ENCODE peak calls at places on chromosome 1, in five cellular contexts. W, T, C, K and Z are unnamed samples.

GRCh38 chr1:85448358-85448757 is 16.6 kb downstream of the DDAH1 start:
- DNase-seq in W (no peak), T (no peak), C (peak), K (no peak), Z (peak)

GRCh38 chr1:172276120-172276818 is 144.2 kb upstream of the C1orf105 start:
- DNase-seq in W (no peak), T (no peak), C (no peak), K (no peak), Z (no peak)

GRCh38 chr1:171188388-171189266 is 3.5 kb downstream of the FMO2 start:
- DNase-seq in W (no peak), T (peak), C (peak), K (peak), Z (peak)

GRCh38 chr1:198155253-198155652 is 1.5 kb upstream of the NEK7 start:
- DNase-seq in W (no peak), T (no peak), C (peak), K (no peak), Z (peak)

GRCh38 chr1:80384960-80385359 is 1378.4 kb upstream of the ADGRL4 start:
- DNase-seq in W (no peak), T (no peak), C (no peak), K (no peak), Z (no peak)

GRCh38 chr1:118217073-118217620 is 32.1 kb upstream of the SPAG17 start:
- DNase-seq in W (no peak), T (no peak), C (no peak), K (no peak), Z (no peak)

GRCh38 chr1:152623203-152623844 is 421 bp upstream of the LCE3A start:
- DNase-seq in W (no peak), T (no peak), C (no peak), K (no peak), Z (no peak)

GRCh38 chr1:75092141-75092540 is 42.0 kb upstream of the LHX8 start:
- DNase-seq in W (no peak), T (no peak), C (no peak), K (no peak), Z (no peak)

GRCh38 chr1:83883979-83884378 is 115.0 kb downstream of the TTLL7 start:
- DNase-seq in W (no peak), T (no peak), C (no peak), K (no peak), Z (no peak)

GRCh38 chr1:156920233-156921052 is at the start of gene LRRC71:
- DNase-seq in W (peak), T (peak), C (peak), K (no peak), Z (peak)

DNA sequence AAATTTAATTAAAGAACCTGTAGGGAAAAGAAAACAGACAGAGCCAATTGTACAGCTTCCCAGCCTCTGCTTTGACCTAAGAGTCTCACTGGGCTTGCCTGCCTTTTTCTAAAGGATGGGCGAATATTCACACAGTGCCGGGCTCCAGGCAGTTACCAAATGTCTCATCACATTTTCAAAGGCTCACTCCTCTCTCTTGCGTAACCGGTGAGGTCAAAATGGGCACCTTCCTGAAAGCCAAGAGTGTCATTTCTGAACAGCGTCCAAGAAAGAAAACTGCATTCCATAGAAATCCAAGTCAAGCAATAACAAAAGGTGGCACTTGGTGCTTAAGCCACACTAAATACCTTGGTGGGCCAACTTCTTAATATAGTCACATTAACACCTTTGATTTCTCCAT is 714 bp upstream of the PALMD start:
- DNase-seq in W (no peak), T (no peak), C (no peak), K (no peak), Z (peak)
- H3K4me3 ChIP-seq in W (no peak), T (no peak), C (no peak), K (no peak), Z (no peak)

DNA sequence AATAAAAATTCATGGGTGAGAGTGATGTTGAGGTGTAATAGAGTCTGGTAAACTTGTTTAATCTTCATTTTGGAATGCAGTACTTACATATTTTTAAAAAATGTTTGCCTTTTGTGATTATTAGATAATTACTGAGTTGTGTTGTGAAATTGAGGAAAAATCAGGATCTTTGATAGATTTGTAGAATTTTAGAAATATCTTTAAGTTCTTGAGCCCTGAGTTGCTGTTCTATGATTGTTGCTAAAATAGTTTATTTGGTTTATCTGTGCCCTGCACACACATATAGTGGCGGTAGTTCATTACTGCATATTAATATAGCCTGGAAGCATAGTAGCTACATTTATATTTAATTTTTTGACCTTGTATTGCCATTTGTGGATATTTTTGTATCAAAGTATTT is 1.6 kb downstream of the B3GALT2 start:
- DNase-seq in W (no peak), T (no peak), C (no peak), K (no peak), Z (no peak)
- H3K4me3 ChIP-seq in W (no peak), T (peak), C (no peak), K (no peak), Z (peak)

GRCh38 chr1:64769971-64770370 is 25.1 kb downstream of the RAVER2 start:
- DNase-seq in W (no peak), T (no peak), C (no peak), K (no peak), Z (no peak)
- H3K4me3 ChIP-seq in W (no peak), T (no peak), C (no peak), K (no peak), Z (no peak)

GRCh38 chr1:150560011-150560438 is 10.8 kb downstream of the ADAMTSL4 start:
- DNase-seq in W (peak), T (peak), C (no peak), K (no peak), Z (no peak)
- H3K4me3 ChIP-seq in W (no peak), T (peak), C (no peak), K (no peak), Z (peak)

GRCh38 chr1:29706936-29707335 is 470.6 kb downstream of the PTPRU start:
- DNase-seq in W (no peak), T (no peak), C (no peak), K (peak), Z (peak)
- H3K4me3 ChIP-seq in W (no peak), T (no peak), C (peak), K (no peak), Z (no peak)

DNA sequence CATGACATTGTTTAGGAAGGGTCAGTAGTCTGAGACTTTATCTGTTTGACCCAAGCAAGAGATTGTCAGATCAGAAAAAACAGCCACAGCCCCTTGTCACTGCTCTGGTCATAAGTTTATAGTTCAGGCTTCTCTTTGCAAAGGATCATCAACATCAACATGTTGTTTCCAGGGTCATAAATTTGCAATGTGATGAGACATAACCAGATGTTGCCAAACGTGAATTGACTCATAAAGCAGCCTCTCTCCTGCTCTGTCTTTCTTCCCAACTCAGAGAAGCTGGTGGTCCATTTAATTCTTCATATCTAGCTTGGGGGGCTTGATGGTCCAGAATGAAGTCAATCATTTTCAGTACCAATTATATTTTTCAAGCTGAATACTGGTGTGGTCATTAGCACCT is 507.2 kb upstream of the PBX1 start:
- DNase-seq in W (no peak), T (no peak), C (no peak), K (peak), Z (peak)
- H3K4me3 ChIP-seq in W (no peak), T (no peak), C (no peak), K (no peak), Z (no peak)

GRCh38 chr1:98045211-98046030 is 124.6 kb upstream of the DPYD start:
- DNase-seq in W (peak), T (peak), C (peak), K (no peak), Z (peak)

GRCh38 chr1:98046031-98046641 is 125.3 kb upstream of the DPYD start:
- DNase-seq in W (no peak), T (no peak), C (peak), K (no peak), Z (peak)

GRCh38 chr1:98048234-98048633 is 127.4 kb upstream of the DPYD start:
- DNase-seq in W (peak), T (peak), C (peak), K (peak), Z (peak)

GRCh38 chr1:98051065-98051675 is 130.3 kb upstream of the DPYD start:
- DNase-seq in W (no peak), T (peak), C (peak), K (peak), Z (peak)

GRCh38 chr1:98049370-98050115 is 128.7 kb upstream of the DPYD start:
- DNase-seq in W (no peak), T (peak), C (no peak), K (no peak), Z (peak)
- H3K4me3 ChIP-seq in W (no peak), T (no peak), C (peak), K (peak), Z (peak)

GRCh38 chr1:44799770-44800584 is at the start of gene PLK3:
- DNase-seq in W (peak), T (peak), C (peak), K (peak), Z (peak)

GRCh38 chr1:44802306-44803061 is 2.3 kb downstream of the PLK3 start:
- DNase-seq in W (peak), T (no peak), C (no peak), K (no peak), Z (no peak)

GRCh38 chr1:44803312-44804095 is 3.3 kb downstream of the PLK3 start:
- DNase-seq in W (peak), T (no peak), C (no peak), K (no peak), Z (no peak)

GRCh38 chr1:44803062-44803311 is 2.8 kb downstream of the PLK3 start:
- DNase-seq in W (no peak), T (no peak), C (no peak), K (no peak), Z (no peak)

DNA sequence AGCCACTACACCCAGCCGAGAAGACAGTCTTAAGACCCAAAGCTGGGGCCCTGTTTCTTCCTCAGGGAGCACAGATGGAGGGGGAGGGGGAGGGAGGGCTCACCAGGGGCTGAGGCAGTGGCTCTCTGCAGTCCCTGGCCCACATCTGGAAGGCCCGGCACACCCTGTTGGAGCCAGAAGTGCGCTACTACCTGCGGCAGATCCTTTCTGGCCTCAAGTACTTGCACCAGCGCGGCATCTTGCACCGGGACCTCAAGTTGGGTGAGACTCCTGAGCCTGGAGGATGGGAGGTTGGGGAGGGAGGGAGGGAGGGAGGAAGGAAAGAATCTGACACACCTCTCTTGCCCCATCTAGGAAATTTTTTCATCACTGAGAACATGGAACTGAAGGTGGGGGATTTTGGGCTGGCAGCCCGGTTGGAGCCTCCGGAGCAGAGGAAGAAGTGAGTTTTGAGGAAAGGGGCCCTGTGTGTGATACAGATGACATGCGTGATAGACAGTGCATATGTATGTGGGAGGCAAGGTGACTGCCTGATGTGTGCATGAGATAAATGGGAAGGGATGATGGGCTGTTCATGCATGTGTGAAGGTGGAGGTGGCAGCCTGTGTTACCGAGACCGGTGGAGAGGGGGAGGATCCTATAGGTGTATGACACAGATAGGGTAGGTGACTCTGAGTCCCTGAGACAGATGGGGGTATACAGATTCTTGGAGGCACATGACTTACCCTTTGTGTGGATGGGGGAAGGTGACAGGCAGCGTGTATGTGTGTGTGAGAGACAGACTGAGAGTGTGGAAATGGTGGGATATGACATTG is 1.5 kb downstream of the PLK3 start:
- DNase-seq in W (peak), T (no peak), C (no peak), K (no peak), Z (no peak)
- H3K4me3 ChIP-seq in W (no peak), T (peak), C (peak), K (peak), Z (peak)

GRCh38 chr1:109877320-109877771 is 33.3 kb upstream of the CSF1 start:
- DNase-seq in W (peak), T (peak), C (peak), K (peak), Z (peak)
- H3K4me3 ChIP-seq in W (no peak), T (no peak), C (no peak), K (no peak), Z (no peak)